ENCODE peak calls at places on chromosomes 2 and 18, in seven cellular contexts. E, K, I, C, O, Y and T are unnamed samples.

GRCh38 chr2:99803846-99804245 is 314.0 kb upstream of the REV1 start:
- DNase-seq in Y (no peak), I (no peak), K (no peak), O (no peak), E (no peak), C (no peak), T (no peak)

GRCh38 chr2:173210270-173211196 is 134.9 kb downstream of the MAP3K20 start:
- DNase-seq in E (peak; percentile 34), K (peak; percentile 40), Y (peak; percentile 41), C (peak; percentile 80), O (no peak), I (peak; percentile 90), T (peak; percentile 82)

GRCh38 chr2:38528008-38528442 is 74.7 kb downstream of the HNRNPLL start:
- DNase-seq in I (peak; percentile 49), K (peak; percentile 13), Y (no peak), E (no peak), C (no peak), O (no peak), T (no peak)

GRCh38 chr18:39935598-39935997 is 2019.4 kb upstream of the PIK3C3 start:
- DNase-seq in C (no peak), O (no peak), Y (no peak), K (no peak), I (no peak), E (no peak), T (no peak)

GRCh38 chr2:101753720-101754490 is 56.4 kb downstream of the MAP4K4 start:
- DNase-seq in E (no peak), C (no peak), O (no peak), K (no peak), I (no peak), Y (no peak), T (no peak)

GRCh38 chr18:8657873-8658521 is 47.4 kb upstream of the MTCL1 start:
- DNase-seq in O (no peak), C (no peak), I (no peak), E (no peak), K (no peak), Y (no peak), T (no peak)

GRCh38 chr2:236871500-236872001 is 214.1 kb upstream of the COPS8 start:
- DNase-seq in K (no peak), Y (no peak), E (no peak), O (no peak), I (peak; percentile 86), C (peak; percentile 81), T (peak; percentile 72)

GRCh38 chr2:152647417-152648010 is 69.7 kb downstream of the PRPF40A start:
- DNase-seq in I (no peak), Y (no peak), E (no peak), O (peak; percentile 72), C (no peak), K (no peak), T (no peak)

GRCh38 chr2:120347387-120348010 is 1.6 kb downstream of the INHBB start:
- DNase-seq in I (no peak), E (no peak), K (no peak), O (no peak), C (no peak), Y (no peak), T (no peak)

GRCh38 chr2:84280873-84281272 is 178.2 kb downstream of the SUCLG1 start:
- DNase-seq in C (no peak), O (no peak), Y (no peak), E (no peak), K (no peak), I (no peak), T (no peak)

GRCh38 chr18:44170208-44170880 is 510.3 kb upstream of the SETBP1 start:
- DNase-seq in Y (no peak), O (no peak), I (no peak), K (no peak), C (no peak), E (no peak), T (no peak)

GRCh38 chr2:72822794-72823193 is 3.0 kb downstream of the EXOC6B start:
- DNase-seq in K (no peak), E (no peak), O (no peak), I (peak; percentile 18), Y (no peak), C (no peak), T (no peak)

GRCh38 chr2:219309278-219309677 is at the start of gene PTPRN:
- DNase-seq in Y (no peak), C (no peak), I (no peak), E (no peak), O (no peak), K (peak; percentile 63), T (no peak)

GRCh38 chr2:19649785-19650380 is 251.9 kb downstream of the TTC32 start:
- DNase-seq in C (no peak), I (peak; percentile 98), E (no peak), K (no peak), Y (no peak), O (no peak), T (peak; percentile 66)

GRCh38 chr2:177783835-177784448 is 288.6 kb downstream of the PDE11A start:
- DNase-seq in C (no peak), E (no peak), K (no peak), Y (peak; percentile 36), I (peak; percentile 4), O (no peak), T (no peak)

GRCh38 chr2:171056307-171056706 is 104.4 kb downstream of the TLK1 start:
- DNase-seq in K (no peak), O (no peak), I (no peak), E (no peak), C (no peak), Y (no peak), T (no peak)

GRCh38 chr2:9378433-9379371 is 44.6 kb downstream of the ITGB1BP1 start:
- DNase-seq in C (peak; percentile 88), O (peak; percentile 38), Y (no peak), K (no peak), E (no peak), I (peak; percentile 64), T (peak; percentile 84)

GRCh38 chr2:118720866-118721265 is 126.6 kb downstream of the EN1 start:
- DNase-seq in I (no peak), E (no peak), K (no peak), O (no peak), Y (no peak), C (no peak), T (no peak)

GRCh38 chr2:121839584-121839983 is 84.1 kb downstream of the TSN start:
- DNase-seq in O (no peak), K (no peak), Y (no peak), C (no peak), E (no peak), I (no peak), T (no peak)

GRCh38 chr18:51339866-51340265 is 142.4 kb upstream of the MEX3C start:
- DNase-seq in Y (no peak), C (no peak), I (peak; percentile 45), O (no peak), K (no peak), E (no peak), T (no peak)

GRCh38 chr2:169361706-169362345 is 508 bp downstream of the LRP2 start:
- DNase-seq in E (no peak), C (no peak), K (no peak), I (no peak), Y (no peak), O (peak; percentile 46), T (no peak)

GRCh38 chr2:70124983-70125480 is 37.8 kb downstream of the PCBP1 start:
- DNase-seq in O (peak; percentile 81), E (peak; percentile 54), I (no peak), Y (no peak), C (peak; percentile 88), K (peak; percentile 35), T (peak; percentile 80)

GRCh38 chr2:164205347-164205746 is 415.9 kb downstream of the GRB14 start:
- DNase-seq in O (no peak), K (no peak), C (no peak), Y (no peak), E (no peak), I (no peak), T (no peak)

DNA sequence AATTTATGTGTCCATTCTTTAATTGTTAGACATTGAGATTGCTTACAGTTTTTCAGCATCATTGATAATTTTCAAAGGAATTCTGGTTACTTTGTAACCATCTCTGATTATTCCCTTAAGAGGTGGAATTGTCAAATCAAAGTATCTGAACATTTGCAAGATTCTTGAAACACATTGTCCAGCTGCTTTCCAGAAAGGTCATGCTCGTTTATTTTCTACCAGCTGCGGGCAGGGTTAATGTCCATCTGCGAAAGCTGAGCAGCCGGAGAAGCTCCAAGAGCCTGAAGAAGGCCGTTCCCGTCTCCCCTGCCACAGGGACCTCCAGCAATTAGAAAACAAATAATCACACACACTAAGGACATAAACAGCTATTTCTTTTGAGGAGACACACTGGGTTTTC is 76.1 kb upstream of the TXNDC2 start:
- DNase-seq in E (no peak), I (no peak), O (no peak), Y (no peak), K (no peak), C (no peak), T (no peak)
- H3K27ac ChIP-seq in E (no peak overlapping the region), I (no peak overlapping the region), O (no peak overlapping the region), Y (no peak overlapping the region), K (no peak overlapping the region), C (peak overlapping the region; percentile 65), T (peak overlapping the region; percentile 87)

GRCh38 chr2:95029898-95030341 is 4.4 kb downstream of the MAL start:
- DNase-seq in I (no peak), E (no peak), Y (no peak), K (no peak), C (no peak), O (no peak), T (no peak)
- H3K27ac ChIP-seq in I (no peak overlapping the region), E (no peak overlapping the region), Y (no peak overlapping the region), K (peak overlapping the region; percentile 73), C (no peak overlapping the region), O (no peak overlapping the region), T (no peak overlapping the region)

DNA sequence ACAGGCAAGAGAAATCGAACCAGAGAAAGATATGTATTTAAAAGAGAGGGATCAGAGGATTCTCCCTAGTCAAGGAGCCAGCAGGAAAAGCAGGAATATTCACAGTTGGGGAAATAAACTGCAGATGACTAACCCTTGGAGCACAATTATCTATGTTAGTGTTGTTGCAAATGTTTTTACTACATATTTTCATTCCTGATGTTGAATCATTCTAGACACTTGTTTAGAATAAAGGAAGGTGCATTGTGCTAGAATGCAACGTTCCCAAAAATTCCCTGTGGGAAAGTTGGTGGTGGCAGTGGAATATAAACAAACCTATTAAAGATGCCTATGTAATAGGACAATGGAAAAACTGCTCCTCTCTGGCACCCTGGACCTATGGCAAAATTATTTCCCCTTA is 63.3 kb downstream of the DTNA start:
- DNase-seq in C (no peak), O (no peak), E (no peak), Y (no peak), I (no peak), K (no peak), T (no peak)
- H3K27ac ChIP-seq in C (peak overlapping the region; percentile 61), O (no peak overlapping the region), E (no peak overlapping the region), Y (no peak overlapping the region), I (no peak overlapping the region), K (no peak overlapping the region), T (peak overlapping the region; percentile 61)

GRCh38 chr2:147554708-147555107 is 290.1 kb upstream of the ACVR2A start:
- DNase-seq in I (no peak), K (no peak), Y (no peak), E (no peak), C (no peak), O (no peak), T (no peak)

GRCh38 chr2:147553743-147554142 is 291.1 kb upstream of the ACVR2A start:
- DNase-seq in K (no peak), C (no peak), O (no peak), I (no peak), E (no peak), Y (no peak), T (no peak)

GRCh38 chr2:147549054-147549453 is 295.8 kb upstream of the ACVR2A start:
- DNase-seq in O (no peak), Y (no peak), C (no peak), K (no peak), I (no peak), E (no peak), T (no peak)

GRCh38 chr2:147548453-147548852 is 296.4 kb upstream of the ACVR2A start:
- DNase-seq in E (no peak), O (no peak), I (no peak), Y (no peak), C (no peak), K (no peak), T (no peak)

GRCh38 chr2:147551331-147551730 is 293.5 kb upstream of the ACVR2A start:
- DNase-seq in O (no peak), C (no peak), E (no peak), K (no peak), I (no peak), Y (no peak), T (no peak)
- H3K27ac ChIP-seq in O (no peak overlapping the region), C (no peak overlapping the region), E (no peak overlapping the region), K (no peak overlapping the region), I (no peak overlapping the region), Y (no peak overlapping the region), T (no peak overlapping the region)